ENCODE peak calls at places on chromosomes 7 and 10, in nine cellular contexts. X, C, Z, G, K, N, L, O and D are unnamed samples.

GRCh38 chr10:80454526-80455460 is 683 bp downstream of the TSPAN14 start:
- DNase-seq in K (peak), C (peak), O (peak), X (peak), N (peak), L (no peak), G (no peak), Z (no peak), D (peak)

GRCh38 chr10:35202050-35202449 is 75.4 kb downstream of the CREM start:
- DNase-seq in C (no peak), X (no peak), L (no peak), N (no peak), K (no peak), O (no peak), Z (no peak), G (no peak), D (no peak)

GRCh38 chr7:104005197-104005596 is 15.7 kb upstream of the RELN start:
- DNase-seq in G (no peak), N (no peak), X (no peak), O (no peak), Z (no peak), L (no peak), K (no peak), C (no peak), D (no peak)

GRCh38 chr7:127478040-127478386 is 85.5 kb upstream of the ZNF800 start:
- DNase-seq in C (no peak), X (no peak), L (no peak), N (no peak), G (no peak), O (no peak), K (no peak), Z (no peak), D (no peak)

GRCh38 chr10:111018021-111018420 is 58.8 kb upstream of the ADRA2A start:
- DNase-seq in N (no peak), X (no peak), L (no peak), G (no peak), K (peak), O (no peak), Z (no peak), C (no peak), D (no peak)

GRCh38 chr10:132862485-132863420 is 76.8 kb upstream of the NKX6-2 start:
- DNase-seq in X (no peak), Z (no peak), G (no peak), N (no peak), K (no peak), L (no peak), C (no peak), O (no peak), D (peak)

GRCh38 chr10:89470628-89471027 is 56.3 kb downstream of the IFIT5 start:
- DNase-seq in G (no peak), L (no peak), O (no peak), K (no peak), X (no peak), N (no peak), C (no peak), Z (no peak), D (no peak)

GRCh38 chr7:3245077-3245476 is 56.0 kb upstream of the SDK1 start:
- DNase-seq in N (no peak), G (no peak), L (no peak), X (no peak), Z (no peak), C (no peak), O (no peak), K (peak), D (no peak)

GRCh38 chr10:1127629-1128028 is 71.4 kb downstream of the WDR37 start:
- DNase-seq in C (no peak), X (no peak), G (no peak), O (no peak), Z (no peak), L (no peak), N (no peak), K (no peak), D (no peak)

GRCh38 chr10:45817912-45818311 is 29.4 kb downstream of the AGAP4 start:
- DNase-seq in X (no peak), L (no peak), Z (no peak), G (no peak), K (no peak), O (no peak), N (no peak), C (no peak), D (no peak)

GRCh38 chr10:20855398-20856038 is 41.6 kb downstream of the NEBL start:
- DNase-seq in G (peak), O (no peak), X (no peak), C (no peak), K (peak), N (no peak), Z (no peak), L (no peak), D (no peak)

GRCh38 chr10:8420182-8420581 is 365.7 kb downstream of the GATA3 start:
- DNase-seq in C (no peak), N (no peak), X (no peak), L (no peak), O (no peak), K (no peak), Z (no peak), G (no peak), D (no peak)

GRCh38 chr10:70289739-70290138 is 5.9 kb upstream of the NPFFR1 start:
- DNase-seq in X (no peak), N (no peak), K (no peak), O (no peak), Z (no peak), L (no peak), G (no peak), C (no peak), D (no peak)

GRCh38 chr10:62454696-62455451 is 80.7 kb downstream of the ZNF365 start:
- DNase-seq in O (no peak), C (no peak), K (peak), X (no peak), G (no peak), N (peak), L (no peak), Z (no peak), D (no peak)

GRCh38 chr7:138345567-138345966 is 114.5 kb upstream of the TRIM24 start:
- DNase-seq in G (no peak), X (no peak), O (no peak), Z (no peak), K (no peak), L (no peak), N (peak), C (no peak), D (no peak)

GRCh38 chr7:144401490-144401889 is 2.0 kb downstream of the NOBOX start:
- DNase-seq in C (no peak), G (no peak), O (no peak), X (no peak), L (no peak), Z (no peak), K (no peak), N (no peak), D (no peak)

GRCh38 chr7:140267381-140268226 is 90.8 kb upstream of the KDM7A start:
- DNase-seq in C (no peak), Z (no peak), N (no peak), X (no peak), O (no peak), G (no peak), K (no peak), L (no peak), D (no peak)

GRCh38 chr10:126022841-126023240 is 126.5 kb downstream of the FANK1 start:
- DNase-seq in Z (no peak), N (no peak), C (no peak), L (no peak), X (no peak), K (no peak), G (no peak), O (no peak), D (no peak)

GRCh38 chr7:43694399-43694748 is 34.9 kb downstream of the COA1 start:
- DNase-seq in N (no peak), L (no peak), O (no peak), C (no peak), G (peak), K (peak), Z (no peak), X (no peak), D (no peak)

GRCh38 chr7:1562611-1563051 is 6.6 kb upstream of the TMEM184A start:
- DNase-seq in C (no peak), X (no peak), O (no peak), L (no peak), N (no peak), G (no peak), K (no peak), Z (no peak), D (no peak)

GRCh38 chr10:79021331-79021907 is 47.3 kb upstream of the ZMIZ1 start:
- DNase-seq in K (no peak), Z (no peak), G (no peak), C (no peak), X (no peak), L (no peak), O (no peak), N (no peak), D (no peak)

GRCh38 chr7:23185980-23186379 is 4.1 kb downstream of the NUP42 start:
- DNase-seq in O (no peak), X (no peak), G (no peak), N (no peak), L (no peak), K (no peak), Z (no peak), C (no peak), D (no peak)

GRCh38 chr10:97713828-97714400 is 384 bp downstream of the MARVELD1 start:
- DNase-seq in N (peak), C (peak), X (peak), G (no peak), L (peak), O (peak), K (peak), Z (peak), D (peak)

GRCh38 chr10:97347317-97347716 is 12.8 kb upstream of the FRAT2 start:
- DNase-seq in G (no peak), O (no peak), X (no peak), K (no peak), N (no peak), L (no peak), Z (no peak), C (no peak), D (no peak)

GRCh38 chr10:28912017-28912783 is 234.9 kb downstream of the BAMBI start:
- DNase-seq in C (no peak), K (no peak), L (no peak), N (no peak), X (no peak), Z (no peak), G (no peak), O (no peak), D (no peak)

GRCh38 chr10:131620314-131620713 is 280.5 kb upstream of the PPP2R2D start:
- DNase-seq in G (no peak), K (no peak), X (no peak), L (no peak), C (no peak), Z (no peak), N (no peak), O (no peak), D (no peak)

GRCh38 chr10:60848126-60848525 is 69.8 kb downstream of the CDK1 start:
- DNase-seq in L (no peak), K (peak), O (no peak), Z (no peak), G (no peak), X (no peak), C (no peak), N (peak), D (no peak)